ENCODE peak calls at places on chromosomes 7 and 10, in five cellular contexts. K, V, I, P and A are unnamed samples.
A peak's percentile ranks its signal among the peaks of the same experiment; 100 is the strongest.

GRCh38 chr7:75916685-75917634 is 2.0 kb downstream of the POR start:
- DNase-seq in K (no peak), V (no peak), I (no peak), P (no peak), A (no peak)

GRCh38 chr10:22554481-22555182 is 159.7 kb downstream of the PIP4K2A start:
- DNase-seq in K (no peak), V (no peak), I (no peak), P (peak; percentile 72), A (no peak)

GRCh38 chr7:157011333-157012112 is 1.1 kb upstream of the MNX1 start:
- DNase-seq in K (no peak), V (no peak), I (no peak), P (no peak), A (no peak)

GRCh38 chr10:106635947-106636346 is 528.6 kb downstream of the SORCS1 start:
- DNase-seq in K (no peak), V (no peak), I (no peak), P (no peak), A (no peak)

GRCh38 chr7:132160525-132161230 is 415.6 kb downstream of the PLXNA4 start:
- DNase-seq in K (no peak), V (no peak), I (no peak), P (no peak), A (no peak)

GRCh38 chr10:96646774-96647173 is 60.0 kb upstream of the TM9SF3 start:
- DNase-seq in K (no peak), V (no peak), I (no peak), P (no peak), A (no peak)

GRCh38 chr7:118472581-118472980 is 248.1 kb downstream of the ANKRD7 start:
- DNase-seq in K (no peak), V (no peak), I (no peak), P (no peak), A (no peak)

GRCh38 chr10:99672884-99673283 is 13.6 kb downstream of the ENTPD7 start:
- DNase-seq in K (no peak), V (no peak), I (no peak), P (no peak), A (no peak)

DNA sequence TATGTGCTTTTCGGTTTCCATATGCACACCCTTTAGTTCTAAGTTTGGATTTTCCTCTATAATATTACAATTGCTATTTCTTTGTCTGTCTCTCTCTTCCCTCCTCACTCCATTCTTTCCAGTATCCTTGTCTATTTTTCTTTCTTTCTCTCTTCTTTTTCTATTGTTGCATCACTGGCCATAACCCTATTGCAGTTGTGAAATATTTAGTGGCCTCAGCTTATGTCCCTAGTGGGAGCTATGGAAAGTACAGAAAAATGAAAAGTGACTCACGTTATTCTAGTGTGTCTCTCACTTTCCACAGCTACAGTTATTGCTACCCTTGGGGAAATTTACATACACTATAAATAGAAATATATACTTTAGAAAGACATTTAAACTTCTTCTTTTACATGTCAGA is 59.1 kb downstream of the CNTNAP2 start:
- DNase-seq in K (no peak), V (no peak), I (no peak), P (no peak), A (no peak)
- TF ChIP-seq CTCF in K (no peak), V (no peak), I (no peak), P (no peak), A (no peak)

GRCh38 chr10:11934262-11934661 is 108.3 kb downstream of the UPF2 start:
- DNase-seq in K (no peak), V (peak; percentile 15), I (no peak), P (no peak), A (no peak)
- TF ChIP-seq CTCF in K (no peak), V (no peak), I (no peak), P (no peak), A (no peak)

GRCh38 chr10:29050081-29050480 is 238.8 kb upstream of the LYZL1 start:
- DNase-seq in K (no peak), V (no peak), I (no peak), P (no peak), A (no peak)
- TF ChIP-seq CTCF in K (no peak), V (no peak), I (no peak), P (no peak), A (no peak)

DNA sequence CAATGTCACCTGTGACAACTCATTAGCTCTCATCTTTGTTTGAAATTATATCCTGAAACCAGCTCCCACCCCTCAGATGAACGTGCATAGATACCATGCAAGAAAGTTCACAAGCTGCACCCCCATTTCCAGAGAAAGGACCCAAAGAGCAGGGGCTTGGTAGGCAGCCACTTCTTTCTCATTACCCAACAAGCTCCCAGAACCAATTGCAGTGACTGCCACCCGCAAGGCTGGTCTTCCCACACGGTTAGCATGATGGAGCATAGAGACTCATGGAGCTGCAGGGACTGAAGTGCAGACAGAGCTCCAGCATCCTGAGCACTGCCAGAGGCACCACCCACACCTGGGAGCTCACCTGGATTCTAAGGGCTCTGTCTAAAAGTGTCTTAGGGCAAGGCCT is 28.5 kb downstream of the FRMPD2 start:
- DNase-seq in K (no peak), V (no peak), I (no peak), P (no peak), A (no peak)
- TF ChIP-seq CTCF in K (no peak), V (no peak), I (no peak), P (no peak), A (no peak)

DNA sequence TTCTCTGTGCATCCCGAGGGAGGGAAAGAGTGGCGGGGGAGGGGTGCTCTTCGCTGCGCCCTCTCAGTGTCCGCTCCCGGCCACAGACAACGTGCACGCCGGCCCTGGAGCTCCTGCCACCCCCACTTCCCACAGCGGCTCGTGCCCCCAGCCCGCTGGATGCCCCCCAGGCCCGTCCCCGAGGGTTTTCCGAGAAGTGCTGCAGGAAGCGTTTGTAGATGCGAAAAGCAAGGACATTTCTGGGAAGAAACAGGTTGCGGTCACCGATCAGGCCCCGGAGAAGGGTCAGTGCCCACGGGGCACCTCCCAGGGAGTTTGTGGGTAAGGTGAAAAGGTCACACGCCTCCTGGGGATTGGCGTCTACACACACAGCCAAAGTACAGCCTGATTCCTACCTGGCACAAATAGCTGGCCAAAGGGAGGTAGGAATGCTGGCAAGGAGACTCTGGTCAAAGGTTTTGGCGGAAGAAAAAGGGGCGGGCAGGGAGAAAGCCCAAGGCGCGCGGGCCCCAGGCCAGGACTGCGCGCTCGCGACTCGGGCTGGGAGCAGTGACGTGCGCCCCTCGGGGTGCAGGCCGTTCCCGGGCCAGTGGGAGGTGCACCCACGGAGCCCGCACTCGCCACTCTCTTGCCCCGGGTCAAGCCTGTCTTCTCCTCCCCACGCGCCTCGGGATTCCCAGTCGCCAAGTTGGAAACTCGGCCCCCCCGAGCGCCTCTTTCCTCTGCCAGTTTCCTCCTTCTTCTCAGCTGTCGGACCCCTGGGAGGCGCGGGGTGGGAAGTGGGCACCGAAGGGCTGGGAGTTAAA is 1.5 kb upstream of the NRP1 start:
- DNase-seq in K (peak; percentile 32), V (peak; percentile 50), I (no peak), P (peak; percentile 38), A (no peak)
- TF ChIP-seq CTCF in K (no peak), V (peak; percentile 61), I (no peak), P (no peak), A (no peak)

GRCh38 chr7:87564290-87564963 is 36.3 kb downstream of the ABCB1 start:
- DNase-seq in K (peak; percentile 19), V (peak; percentile 17), I (peak; percentile 26), P (no peak), A (no peak)
- TF ChIP-seq CTCF in K (peak; percentile 43), V (peak; percentile 43), I (peak; percentile 56), P (no peak), A (no peak)